ENCODE peak calls at places on chromosome X, in five cellular contexts. B is HFF-Myc; M is stimulated activated CD8-positive, alpha-beta memory T cell treated with anti-CD3 and anti-CD28 coated beads, Interleukin-7, amount 100 ng/mL, for 1 hour; R is GM20000; G is NB4. V is an unnamed sample.

GRCh38 chrX:119984652-119985051 is 41.1 kb upstream of the NKAP start:
- DNase-seq in M (no peak), R (no peak), B (no peak), G (no peak), V (no peak)

GRCh38 chrX:27597506-27597905 is 7.4 kb downstream of the DCAF8L2 start:
- DNase-seq in R (no peak), B (no peak), G (no peak), M (no peak), V (no peak)

GRCh38 chrX:111869639-111870034 is 6.3 kb upstream of the TRPC5OS start:
- DNase-seq in M (no peak), R (peak; percentile 7), B (no peak), G (peak; percentile 40), V (peak; percentile 27)

GRCh38 chrX:70332600-70332999 is 42.7 kb downstream of the KIF4A start:
- DNase-seq in M (no peak), B (no peak), G (peak; percentile 1), R (no peak), V (no peak)

GRCh38 chrX:39772057-39772832 is 325.5 kb downstream of the BCOR start:
- DNase-seq in M (no peak), R (peak; percentile 16), B (no peak), G (peak; percentile 90), V (no peak)

GRCh38 chrX:884091-884490 is 253.5 kb downstream of the SHOX start:
- DNase-seq in B (no peak), R (no peak), M (no peak), G (no peak), V (no peak)

GRCh38 chrX:50098749-50099148 is 102.1 kb downstream of the AKAP4 start:
- DNase-seq in R (no peak), M (no peak), G (no peak), B (no peak), V (no peak)

GRCh38 chrX:103864886-103865534 is 33.0 kb upstream of the RAB9B start:
- DNase-seq in B (no peak), R (no peak), M (no peak), G (no peak), V (no peak)

GRCh38 chrX:71017396-71017939 is 50.7 kb downstream of the SNX12 start:
- DNase-seq in M (no peak), B (no peak), G (no peak), R (no peak), V (no peak)

GRCh38 chrX:47623540-47624027 is 3.9 kb upstream of the SYN1 start:
- DNase-seq in R (peak; percentile 40), G (peak; percentile 63), B (peak; percentile 46), M (no peak), V (no peak)

GRCh38 chrX:124993735-124994134 is 325.9 kb upstream of the TEX13C start:
- DNase-seq in R (no peak), G (no peak), B (no peak), M (no peak), V (no peak)

GRCh38 chrX:7169627-7170026 is 21.7 kb upstream of the PUDP start:
- DNase-seq in M (no peak), B (no peak), G (no peak), R (no peak), V (no peak)

GRCh38 chrX:41066969-41067368 is 18.3 kb upstream of the USP9X start:
- DNase-seq in M (no peak), G (no peak), R (no peak), B (no peak), V (no peak)

GRCh38 chrX:41110801-41111625 is 25.8 kb downstream of the USP9X start:
- DNase-seq in M (no peak), G (peak; percentile 3), B (no peak), R (no peak), V (no peak)

GRCh38 chrX:45683914-45684313 is 483.2 kb upstream of the DIPK2B start:
- DNase-seq in B (no peak), R (no peak), G (no peak), M (no peak), V (no peak)

GRCh38 chrX:153546386-153546785 is 28.9 kb downstream of the ATP2B3 start:
- DNase-seq in G (no peak), B (no peak), M (no peak), R (no peak), V (no peak)

GRCh38 chrX:68829594-68830485 is 1.0 kb downstream of the EFNB1 start:
- DNase-seq in B (no peak), G (peak; percentile 25), M (no peak), R (no peak), V (no peak)